ENCODE peak calls at places on chromosomes 2 and 18, in ten cellular contexts. N is dermis blood vessel endothelial cell; T is naive thymus-derived CD8-positive, alpha-beta T cell; P is AG08396; Q is SK-N-DZ; U is GM12865; Z is vagina; H is NCI-H2081 treated with DMSO at 0.1 percent for 48 hours; W is amniotic stem cell; D is astrocyte of the spinal cord. C is an unnamed sample.

GRCh38 chr18:63363951-63364350 is 3.1 kb downstream of the KDSR start:
- DNase-seq in N (no peak), T (peak), P (no peak), Q (no peak), U (peak), Z (no peak), H (no peak), W (no peak), D (no peak), C (no peak)

GRCh38 chr18:36179562-36180334 is 7.5 kb upstream of the MOCOS start:
- DNase-seq in N (peak), T (no peak), P (peak), Q (no peak), U (no peak), Z (no peak), H (no peak), W (peak), D (peak), C (no peak)

GRCh38 chr2:46325178-46325928 is 28.1 kb downstream of the EPAS1 start:
- DNase-seq in N (peak), T (no peak), P (no peak), Q (no peak), U (no peak), Z (no peak), H (no peak), W (no peak), D (peak), C (no peak)

GRCh38 chr2:37786854-37787253 is 115.4 kb upstream of the CDC42EP3 start:
- DNase-seq in N (peak), T (no peak), P (no peak), Q (no peak), U (no peak), Z (no peak), H (peak), W (no peak), D (no peak), C (no peak)

GRCh38 chr2:2234398-2234797 is 96.7 kb downstream of the MYT1L start:
- DNase-seq in N (no peak), T (no peak), P (no peak), Q (no peak), U (no peak), Z (no peak), H (peak), W (no peak), D (no peak), C (no peak)

GRCh38 chr2:239202343-239202742 is 198.5 kb downstream of the HDAC4 start:
- DNase-seq in N (no peak), T (no peak), P (no peak), Q (no peak), U (no peak), Z (no peak), H (no peak), W (no peak), D (no peak), C (peak)

GRCh38 chr2:9552491-9553178 is 3.0 kb downstream of the ADAM17 start:
- DNase-seq in N (peak), T (no peak), P (peak), Q (no peak), U (peak), Z (no peak), H (no peak), W (peak), D (peak), C (no peak)

GRCh38 chr2:4693266-4693665 is 989.9 kb downstream of the DCDC2C start:
- DNase-seq in N (no peak), T (no peak), P (no peak), Q (no peak), U (no peak), Z (no peak), H (no peak), W (no peak), D (peak), C (no peak)

GRCh38 chr2:150609831-150610582 is 122.5 kb upstream of the RND3 start:
- DNase-seq in N (no peak), T (no peak), P (peak), Q (no peak), U (no peak), Z (no peak), H (no peak), W (no peak), D (peak), C (no peak)

GRCh38 chr2:72755647-72756423 is 70.0 kb downstream of the EXOC6B start:
- DNase-seq in N (peak), T (no peak), P (no peak), Q (no peak), U (no peak), Z (no peak), H (no peak), W (no peak), D (no peak), C (no peak)

GRCh38 chr2:79721966-79722365 is 209.1 kb downstream of the CTNNA2 start:
- DNase-seq in N (no peak), T (no peak), P (peak), Q (no peak), U (no peak), Z (no peak), H (no peak), W (no peak), D (peak), C (no peak)

GRCh38 chr18:50879302-50880107 is 587 bp downstream of the ME2 start:
- DNase-seq in N (peak), T (peak), P (peak), Q (peak), U (peak), Z (no peak), H (no peak), W (no peak), D (peak), C (peak)

GRCh38 chr2:162365392-162365791 is 21.5 kb downstream of the GCA start:
- DNase-seq in N (no peak), T (no peak), P (no peak), Q (no peak), U (no peak), Z (no peak), H (no peak), W (no peak), D (no peak), C (no peak)

C was measured in Peyer's patch.